ENCODE peak calls at places on chromosomes 2 and 18, in eight cellular contexts. V is CD8-positive, alpha-beta memory T cell; H is mesendoderm; O is uterus; G is GM12865; Q is HL-60; T is Peyer's patch; U is lung. X is an unnamed sample.
A peak's percentile ranks its signal among the peaks of the same experiment; 100 is the strongest.

GRCh38 chr18:76414936-76415621 is 80.0 kb downstream of the ZNF516 start:
- DNase-seq in V (no peak), H (no peak), O (no peak), G (no peak), Q (no peak), T (peak; percentile 24), U (no peak), X (no peak)

GRCh38 chr2:241309684-241310117 is 5.8 kb downstream of the HDLBP start:
- DNase-seq in V (peak; percentile 48), H (no peak), O (no peak), G (peak; percentile 89), Q (peak; percentile 87), T (peak; percentile 81), U (no peak), X (no peak)

GRCh38 chr2:96811916-96812315 is 4.2 kb upstream of the CNNM3 start:
- DNase-seq in V (no peak), H (no peak), O (peak; percentile 46), G (no peak), Q (no peak), T (no peak), U (no peak), X (no peak)

GRCh38 chr2:146821836-146822316 is 1023.0 kb upstream of the ACVR2A start:
- DNase-seq in V (no peak), H (no peak), O (no peak), G (no peak), Q (no peak), T (no peak), U (no peak), X (peak; percentile 42)

GRCh38 chr2:241637233-241638062 is at the start of gene ATG4B:
- DNase-seq in V (peak; percentile 73), H (peak; percentile 90), O (peak; percentile 84), G (peak; percentile 93), Q (peak; percentile 80), T (peak; percentile 91), U (peak; percentile 84), X (peak; percentile 74)

GRCh38 chr18:46315187-46315586 is 211.0 kb downstream of the HAUS1 start:
- DNase-seq in V (peak; percentile 4), H (no peak), O (no peak), G (peak; percentile 24), Q (no peak), T (no peak), U (no peak), X (no peak)

GRCh38 chr18:56291229-56291796 is 347.1 kb downstream of the TXNL1 start:
- DNase-seq in V (no peak), H (no peak), O (no peak), G (no peak), Q (no peak), T (no peak), U (no peak), X (no peak)

GRCh38 chr2:98463551-98463971 is 18.9 kb downstream of the INPP4A start:
- DNase-seq in V (no peak), H (peak; percentile 57), O (no peak), G (no peak), Q (no peak), T (peak; percentile 48), U (no peak), X (no peak)

GRCh38 chr2:27369471-27370025 is 590 bp downstream of the EIF2B4 start:
- DNase-seq in V (no peak), H (peak; percentile 79), O (no peak), G (no peak), Q (peak; percentile 54), T (no peak), U (peak; percentile 43), X (peak; percentile 71)

GRCh38 chr2:161414385-161415040 is 1.6 kb upstream of the TBR1 start:
- DNase-seq in V (no peak), H (peak; percentile 79), O (no peak), G (no peak), Q (no peak), T (no peak), U (no peak), X (peak; percentile 80)

GRCh38 chr2:119011162-119011909 is 69.3 kb downstream of the MARCO start:
- DNase-seq in V (no peak), H (peak; percentile 63), O (no peak), G (peak; percentile 31), Q (peak; percentile 19), T (peak; percentile 41), U (peak; percentile 38), X (peak; percentile 22)

GRCh38 chr2:223950448-223951347 is 5.6 kb upstream of the WDFY1 start:
- DNase-seq in V (no peak), H (no peak), O (no peak), G (no peak), Q (no peak), T (no peak), U (no peak), X (no peak)

GRCh38 chr2:191453756-191454155 is 208.6 kb downstream of the MYO1B start:
- DNase-seq in V (no peak), H (no peak), O (no peak), G (no peak), Q (no peak), T (no peak), U (no peak), X (no peak)

GRCh38 chr2:46163804-46164569 is 133.2 kb upstream of the EPAS1 start:
- DNase-seq in V (no peak), H (no peak), O (no peak), G (no peak), Q (no peak), T (no peak), U (peak; percentile 50), X (no peak)

GRCh38 chr2:13230221-13230620 is 513.5 kb downstream of the TRIB2 start:
- DNase-seq in V (no peak), H (peak; percentile 54), O (no peak), G (no peak), Q (no peak), T (no peak), U (no peak), X (no peak)

GRCh38 chr2:67290451-67290991 is 106.6 kb upstream of the ETAA1 start:
- DNase-seq in V (no peak), H (no peak), O (no peak), G (no peak), Q (no peak), T (no peak), U (no peak), X (no peak)
- H3K4me3 ChIP-seq in V (no peak overlapping the region), H (no peak overlapping the region), O (no peak overlapping the region), G (no peak overlapping the region), Q (no peak overlapping the region), T (no peak overlapping the region), U (no peak overlapping the region), X (no peak overlapping the region)

DNA sequence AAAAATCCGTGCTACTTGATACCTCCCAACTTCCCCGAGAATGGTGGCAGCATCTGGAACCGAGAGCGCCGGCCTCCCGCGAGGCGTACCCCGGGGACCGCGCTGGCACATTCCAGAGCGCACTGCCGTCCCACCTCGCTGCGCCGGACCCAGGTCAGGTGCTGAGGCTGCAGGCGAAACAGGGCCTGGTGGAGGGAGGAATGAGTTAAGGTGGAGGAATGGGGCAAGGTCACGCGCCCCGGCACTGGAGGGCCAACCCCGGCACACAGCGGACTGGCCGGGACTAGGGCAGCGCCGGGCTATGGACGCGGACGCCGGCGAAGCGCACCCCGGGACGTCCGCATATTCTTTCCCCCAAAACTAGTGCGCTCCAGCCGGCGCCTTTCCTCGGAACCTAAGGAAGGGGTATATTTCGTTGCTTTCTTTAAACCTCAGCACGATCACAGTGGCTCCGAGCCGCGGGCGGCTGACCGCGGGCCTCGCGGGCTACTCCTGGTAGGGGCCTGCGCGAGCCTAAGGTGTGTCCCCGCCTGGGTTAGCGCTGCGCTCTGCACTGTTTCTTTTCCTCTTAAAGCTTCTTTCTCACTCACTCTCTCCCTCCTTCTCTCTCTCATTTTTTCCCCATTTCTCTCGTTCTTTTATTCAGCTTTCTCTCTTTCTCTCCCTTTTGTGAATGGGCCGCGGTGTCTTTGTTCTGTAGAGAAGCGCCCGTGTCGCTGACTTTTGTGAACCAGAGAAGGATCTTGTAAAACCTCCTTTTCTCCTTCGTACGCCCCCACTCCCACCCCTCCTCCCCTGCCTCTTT is 2.1 kb upstream of the OTX1 start:
- DNase-seq in V (no peak), H (peak; percentile 67), O (no peak), G (no peak), Q (no peak), T (no peak), U (no peak), X (peak; percentile 44)
- H3K4me3 ChIP-seq in V (no peak overlapping the region), H (no peak overlapping the region), O (no peak overlapping the region), G (no peak overlapping the region), Q (peak overlapping the region; percentile 9), T (no peak overlapping the region), U (no peak overlapping the region), X (peak overlapping the region; percentile 66)

DNA sequence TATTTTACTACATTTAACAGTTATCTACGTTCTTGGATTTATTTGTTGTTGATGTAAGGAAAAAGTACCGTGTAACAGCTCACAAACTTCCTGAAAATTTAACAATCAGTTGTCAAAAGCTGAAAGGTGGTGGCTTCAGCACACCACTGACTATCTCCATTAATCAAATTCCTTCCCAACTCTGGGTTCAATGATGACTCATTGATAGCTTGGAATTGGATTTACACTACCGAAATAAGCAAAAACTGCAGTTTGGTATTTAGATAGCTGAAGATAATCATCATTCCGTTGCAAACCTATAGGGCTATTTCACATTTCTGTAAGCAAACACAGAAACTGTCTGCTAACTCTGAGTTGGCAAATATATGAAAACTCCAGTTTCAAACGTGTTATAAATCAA is 322.3 kb upstream of the TFPI start:
- DNase-seq in V (no peak), H (peak; percentile 32), O (no peak), G (no peak), Q (no peak), T (no peak), U (no peak), X (no peak)
- H3K4me3 ChIP-seq in V (no peak overlapping the region), H (no peak overlapping the region), O (no peak overlapping the region), G (no peak overlapping the region), Q (no peak overlapping the region), T (no peak overlapping the region), U (no peak overlapping the region), X (no peak overlapping the region)

GRCh38 chr2:236544362-236544761 is 25.3 kb upstream of the ACKR3 start:
- DNase-seq in V (no peak), H (no peak), O (no peak), G (no peak), Q (no peak), T (no peak), U (no peak), X (no peak)

GRCh38 chr2:236545814-236546480 is 23.7 kb upstream of the ACKR3 start:
- DNase-seq in V (peak; percentile 16), H (no peak), O (no peak), G (peak; percentile 88), Q (no peak), T (peak; percentile 72), U (no peak), X (no peak)

GRCh38 chr2:236547725-236548124 is 21.9 kb upstream of the ACKR3 start:
- DNase-seq in V (no peak), H (no peak), O (no peak), G (no peak), Q (no peak), T (no peak), U (no peak), X (no peak)

GRCh38 chr2:236546561-236546961 is 23.1 kb upstream of the ACKR3 start:
- DNase-seq in V (peak; percentile 40), H (no peak), O (no peak), G (peak; percentile 75), Q (no peak), T (peak; percentile 68), U (no peak), X (no peak)

GRCh38 chr2:236545248-236545658 is 24.4 kb upstream of the ACKR3 start:
- DNase-seq in V (no peak), H (no peak), O (no peak), G (peak; percentile 83), Q (no peak), T (no peak), U (no peak), X (no peak)
- H3K4me3 ChIP-seq in V (no peak overlapping the region), H (no peak overlapping the region), O (no peak overlapping the region), G (peak overlapping the region; percentile 35), Q (no peak overlapping the region), T (no peak overlapping the region), U (no peak overlapping the region), X (no peak overlapping the region)